ENCODE peak calls at places on chromosomes 2 and 18, in five cellular contexts. X, M, J, N and O are unnamed samples.

GRCh38 chr2:236972491-236973379 is 113.0 kb upstream of the COPS8 start:
- DNase-seq in X (peak; percentile 76), M (no peak), J (no peak), N (no peak), O (no peak)

GRCh38 chr2:128477026-128477820 is 158.6 kb upstream of the HS6ST1 start:
- DNase-seq in X (no peak), M (no peak), J (no peak), N (no peak), O (no peak)

GRCh38 chr2:74179063-74179865 is 585 bp upstream of the MOB1A start:
- DNase-seq in X (no peak), M (no peak), J (no peak), N (no peak), O (no peak)

GRCh38 chr2:5959836-5960820 is 267.9 kb downstream of the SOX11 start:
- DNase-seq in X (no peak), M (no peak), J (no peak), N (no peak), O (no peak)

GRCh38 chr2:26685943-26686839 is 6.3 kb upstream of the KCNK3 start:
- DNase-seq in X (no peak), M (no peak), J (no peak), N (no peak), O (no peak)

GRCh38 chr18:55634545-55634944 is 46.6 kb upstream of the TCF4 start:
- DNase-seq in X (no peak), M (no peak), J (no peak), N (no peak), O (no peak)

GRCh38 chr2:240996161-240996833 is 2.1 kb upstream of the SNED1 start:
- DNase-seq in X (no peak), M (no peak), J (no peak), N (no peak), O (no peak)

GRCh38 chr2:42959148-42959992 is 167.0 kb upstream of the HAAO start:
- DNase-seq in X (peak; percentile 84), M (no peak), J (no peak), N (no peak), O (no peak)

GRCh38 chr18:29154758-29155725 is 978.1 kb upstream of the CDH2 start:
- DNase-seq in X (no peak), M (no peak), J (no peak), N (no peak), O (no peak)

GRCh38 chr2:21078296-21078695 is 34.4 kb upstream of the APOB start:
- DNase-seq in X (no peak), M (no peak), J (no peak), N (no peak), O (no peak)

GRCh38 chr2:215421859-215422461 is 13.9 kb downstream of the FN1 start:
- DNase-seq in X (no peak), M (no peak), J (no peak), N (no peak), O (no peak)

GRCh38 chr2:55454121-55454520 is 34.5 kb upstream of the CCDC88A start:
- DNase-seq in X (no peak), M (no peak), J (no peak), N (no peak), O (no peak)

GRCh38 chr2:18413794-18414396 is 146.6 kb downstream of the RDH14 start:
- DNase-seq in X (no peak), M (no peak), J (no peak), N (no peak), O (no peak)

GRCh38 chr2:3596891-3597290 is 2.0 kb downstream of the COLEC11 start:
- DNase-seq in X (no peak), M (no peak), J (no peak), N (no peak), O (no peak)

GRCh38 chr2:226813148-226813701 is 13.6 kb upstream of the IRS1 start:
- DNase-seq in X (no peak), M (no peak), J (no peak), N (no peak), O (no peak)

GRCh38 chr18:39360072-39360471 is 1794.5 kb upstream of the CELF4 start:
- DNase-seq in X (no peak), M (no peak), J (no peak), N (no peak), O (no peak)

GRCh38 chr2:100776445-100776844 is 43.5 kb upstream of the NPAS2 start:
- DNase-seq in X (no peak), M (no peak), J (no peak), N (no peak), O (no peak)

GRCh38 chr2:111624401-111625156 is 259.4 kb downstream of the ANAPC1 start:
- DNase-seq in X (peak; percentile 21), M (no peak), J (no peak), N (no peak), O (no peak)

GRCh38 chr2:234814366-234814765 is 137.5 kb upstream of the SH3BP4 start:
- DNase-seq in X (no peak), M (no peak), J (no peak), N (no peak), O (no peak)

GRCh38 chr2:141195087-141195486 is 935.7 kb downstream of the LRP1B start:
- DNase-seq in X (no peak), M (no peak), J (no peak), N (no peak), O (no peak)

GRCh38 chr2:230411484-230412368 is 4.3 kb upstream of the SP100 start:
- DNase-seq in X (peak; percentile 62), M (no peak), J (no peak), N (peak; percentile 30), O (peak; percentile 67)

GRCh38 chr2:62489162-62489561 is 16.8 kb downstream of the TMEM17 start:
- DNase-seq in X (no peak), M (no peak), J (no peak), N (no peak), O (no peak)

GRCh38 chr18:4084501-4084900 is 370.6 kb downstream of the DLGAP1 start:
- DNase-seq in X (no peak), M (no peak), J (no peak), N (no peak), O (no peak)

GRCh38 chr2:230135126-230135525 is 66.4 kb upstream of the SLC16A14 start:
- DNase-seq in X (no peak), M (no peak), J (no peak), N (no peak), O (no peak)

GRCh38 chr2:15223887-15224286 is 337.2 kb downstream of the NBAS start:
- DNase-seq in X (no peak), M (no peak), J (no peak), N (no peak), O (no peak)

GRCh38 chr2:129901754-129902415 is 77.6 kb upstream of the RAB6C start:
- DNase-seq in X (no peak), M (no peak), J (no peak), N (no peak), O (no peak)

GRCh38 chr2:133561045-133561852 is 7.0 kb downstream of the NCKAP5 start:
- DNase-seq in X (peak; percentile 33), M (no peak), J (no peak), N (peak; percentile 40), O (peak; percentile 28)

DNA sequence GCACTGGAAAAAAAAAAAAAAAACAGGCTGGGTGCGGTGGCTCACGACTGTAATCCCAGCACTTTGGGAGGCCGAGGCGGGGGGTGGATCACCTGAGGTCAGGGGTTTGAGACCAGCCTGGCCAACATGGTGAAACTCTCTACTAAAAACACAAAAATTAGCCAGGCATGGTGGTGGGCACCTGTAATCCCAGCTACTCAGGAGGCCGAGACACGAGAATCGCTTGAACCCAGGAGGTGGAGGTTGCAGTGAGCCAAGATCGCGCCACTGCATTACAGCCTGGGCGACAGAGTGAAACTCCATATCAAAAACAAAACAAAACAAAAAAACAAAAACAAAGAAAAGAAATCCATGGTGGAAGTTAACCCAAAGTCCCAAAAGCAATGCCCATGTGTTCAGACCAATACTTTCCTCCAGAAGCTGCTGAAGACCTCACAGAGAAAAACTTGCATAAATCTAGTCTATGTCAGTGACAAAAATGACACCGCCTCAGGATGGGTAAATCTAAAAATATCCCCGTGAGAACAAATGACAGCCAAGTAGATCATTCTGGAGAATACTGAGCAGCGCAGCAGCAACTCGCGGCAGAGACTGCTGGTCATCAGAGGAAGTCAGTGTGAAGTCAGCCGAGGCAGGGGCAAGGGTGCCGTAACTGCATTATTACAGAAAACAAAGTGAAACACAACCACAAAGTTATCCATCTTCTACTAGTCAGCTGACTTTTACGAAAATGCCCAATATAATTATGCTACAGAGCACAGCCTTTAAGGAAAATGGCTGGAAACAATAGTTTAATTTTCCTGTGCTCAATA is 41.0 kb downstream of the LPIN2 start:
- DNase-seq in X (no peak), M (peak; percentile 90), J (no peak), N (no peak), O (no peak)
- TF ChIP-seq SUZ12 in X (no peak), M (no peak), J (no peak), N (no peak), O (no peak)

GRCh38 chr2:174631009-174631981 is 33.7 kb upstream of the WIPF1 start:
- DNase-seq in X (no peak), M (no peak), J (no peak), N (no peak), O (no peak)
- TF ChIP-seq SUZ12 in X (no peak), M (no peak), J (no peak), N (no peak), O (no peak)

DNA sequence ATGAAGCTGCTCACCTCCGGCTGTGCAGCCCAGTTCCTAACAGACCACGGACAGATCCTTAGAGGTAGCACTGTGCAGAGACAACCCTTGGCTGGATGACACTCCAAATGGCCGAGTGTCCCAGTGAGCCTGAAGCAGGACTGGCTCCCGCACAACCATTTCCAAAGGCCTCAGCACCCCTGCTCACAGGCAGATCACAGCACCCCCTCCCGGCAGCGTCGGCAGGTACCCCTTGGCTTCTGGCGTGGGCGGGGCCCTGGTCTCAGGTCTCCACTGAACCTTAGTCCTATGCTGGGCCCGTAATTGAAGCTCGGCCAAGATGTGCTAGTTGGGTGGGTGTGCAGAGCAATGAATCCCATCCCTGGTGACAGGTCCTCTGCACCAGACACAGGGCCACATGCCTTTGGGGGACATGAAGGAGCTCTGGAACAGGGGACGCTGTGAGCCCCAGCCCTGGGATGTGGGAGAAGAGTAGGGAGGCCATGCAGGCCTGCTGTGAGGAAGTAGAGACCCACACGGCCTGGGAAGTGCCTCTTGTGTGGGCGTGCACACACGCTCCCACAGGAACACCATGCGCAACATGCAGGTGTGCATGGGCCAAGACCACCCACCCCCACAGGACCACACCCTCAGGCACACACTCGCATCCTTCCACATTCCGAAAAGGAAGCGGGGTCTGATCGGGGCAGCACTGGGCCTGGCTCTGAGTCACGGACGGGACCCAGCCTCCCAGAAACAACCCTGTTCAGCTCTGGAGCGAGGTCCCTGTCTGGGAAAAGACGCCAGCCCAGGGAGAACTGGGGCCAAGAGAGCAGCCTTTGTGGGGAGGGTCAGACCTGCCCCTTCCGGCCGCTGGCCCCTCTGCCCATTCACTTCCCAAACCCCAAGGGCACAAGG is 2.8 kb downstream of the DUSP2 start:
- DNase-seq in X (peak; percentile 22), M (no peak), J (no peak), N (no peak), O (no peak)
- TF ChIP-seq SUZ12 in X (no peak), M (no peak), J (no peak), N (no peak), O (no peak)

DNA sequence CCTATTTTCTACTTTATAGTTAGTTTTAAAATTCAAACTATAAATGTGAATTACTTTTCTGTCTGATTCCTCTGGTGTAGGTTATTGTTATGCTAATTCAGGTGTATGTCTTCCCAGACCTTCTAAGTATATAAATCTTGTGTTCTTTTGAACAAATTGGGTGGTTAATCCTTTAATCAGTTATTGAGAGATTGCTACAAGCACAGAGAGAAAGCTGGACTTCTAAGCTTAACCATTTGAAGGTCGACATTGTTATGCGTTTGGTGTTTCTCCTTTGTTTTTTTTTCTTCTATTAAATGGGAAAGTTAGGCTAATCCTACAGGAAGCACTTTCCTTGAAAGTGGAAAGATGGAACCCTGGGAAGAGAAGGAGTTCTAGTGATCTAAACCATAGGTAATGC is 592.6 kb downstream of the SLC4A3 start:
- DNase-seq in X (no peak), M (no peak), J (no peak), N (peak; percentile 15), O (no peak)
- TF ChIP-seq SUZ12 in X (no peak), M (no peak), J (no peak), N (no peak), O (no peak)